ENCODE peak calls at places on chromosomes 16 and 17, in four cellular contexts. A is mesenchymal stem cell, B is cardiac fibroblast, P is NCI-H1092. S is an unnamed sample.

GRCh38 chr17:50177983-50178834 is 12.4 kb downstream of the SGCA start:
- DNase-seq in P (no peak), B (peak; percentile 99), A (peak; percentile 99), S (peak; percentile 86)

GRCh38 chr17:47694818-47695663 is 1.1 kb downstream of the TBKBP1 start:
- DNase-seq in B (peak; percentile 49), P (no peak), A (peak; percentile 65), S (no peak)

GRCh38 chr17:81142301-81143199 is 22.8 kb upstream of the PVALEF start:
- DNase-seq in A (peak; percentile 72), B (peak; percentile 79), P (peak; percentile 71), S (peak; percentile 87)

GRCh38 chr16:85447657-85448313 is 165.3 kb upstream of the GSE1 start:
- DNase-seq in B (no peak), P (no peak), A (no peak), S (no peak)

GRCh38 chr16:17273142-17273561 is 197.6 kb downstream of the XYLT1 start:
- DNase-seq in B (peak; percentile 85), P (no peak), A (no peak), S (no peak)

GRCh38 chr17:61436995-61437704 is 15.1 kb upstream of the TBX4 start:
- DNase-seq in P (no peak), A (no peak), B (no peak), S (no peak)

GRCh38 chr17:14068542-14069250 is 608 bp upstream of the COX10 start:
- DNase-seq in A (no peak), B (no peak), P (no peak), S (no peak)

GRCh38 chr17:65533855-65534457 is 27.5 kb downstream of the AXIN2 start:
- DNase-seq in B (no peak), P (no peak), A (no peak), S (no peak)

GRCh38 chr16:6558661-6559060 is 774.0 kb upstream of the RBFOX1 start:
- DNase-seq in P (no peak), B (no peak), A (no peak), S (no peak)

GRCh38 chr17:7183433-7184090 is 4.4 kb upstream of the ASGR1 start:
- DNase-seq in B (no peak), P (no peak), A (no peak), S (peak; percentile 16)

GRCh38 chr17:78307887-78308633 is 51.8 kb downstream of the SOCS3 start:
- DNase-seq in B (no peak), P (no peak), A (no peak), S (no peak)

GRCh38 chr16:87847785-87848675 is 21.3 kb downstream of the SLC7A5 start:
- DNase-seq in B (no peak), P (no peak), A (no peak), S (no peak)

GRCh38 chr16:11946433-11946832 is 4.6 kb upstream of the NPIPB2 start:
- DNase-seq in P (no peak), A (peak; percentile 5), B (peak; percentile 29), S (no peak)

GRCh38 chr17:82536220-82537201 is 17.0 kb downstream of the FOXK2 start:
- DNase-seq in A (peak; percentile 88), P (no peak), B (peak; percentile 89), S (no peak)

GRCh38 chr17:33990943-33991706 is 264.0 kb upstream of the CCL2 start:
- DNase-seq in B (no peak), P (no peak), A (no peak), S (no peak)

GRCh38 chr17:2954898-2955445 is 108.4 kb downstream of the OR1D5 start:
- DNase-seq in A (peak; percentile 94), P (no peak), B (peak; percentile 97), S (no peak)

GRCh38 chr17:75755990-75756389 is 9.0 kb downstream of the GALK1 start:
- DNase-seq in P (no peak), A (no peak), B (no peak), S (no peak)

GRCh38 chr17:44787271-44787940 is 28.6 kb downstream of the ADAM11 start:
- DNase-seq in P (no peak), A (no peak), B (no peak), S (no peak)

GRCh38 chr17:32936894-32937500 is 9.0 kb downstream of the TMEM98 start:
- DNase-seq in P (no peak), A (peak; percentile 52), B (peak; percentile 73), S (peak; percentile 66)

GRCh38 chr17:4790705-4791088 is 1.9 kb downstream of the GLTPD2 start:
- DNase-seq in A (no peak), B (no peak), P (no peak), S (no peak)

GRCh38 chr17:30021708-30022317 is 80.4 kb downstream of the EFCAB5 start:
- DNase-seq in P (no peak), B (peak; percentile 73), A (peak; percentile 61), S (peak; percentile 18)

GRCh38 chr17:45956090-45956489 is 43.0 kb upstream of the STH start:
- DNase-seq in B (no peak), P (no peak), A (no peak), S (no peak)

GRCh38 chr17:7703584-7704574 is 1.1 kb upstream of the EFNB3 start:
- DNase-seq in P (peak; percentile 61), A (peak; percentile 79), B (peak; percentile 33), S (peak; percentile 64)

GRCh38 chr16:81585785-81586184 is 141.2 kb downstream of the CMIP start:
- DNase-seq in A (peak; percentile 35), B (peak; percentile 8), P (no peak), S (no peak)

GRCh38 chr16:87608400-87608985 is 6.2 kb downstream of the JPH3 start:
- DNase-seq in P (no peak), B (peak; percentile 68), A (peak; percentile 67), S (no peak)

GRCh38 chr16:56600398-56600999 is 7.9 kb upstream of the MT2A start:
- DNase-seq in A (peak; percentile 59), B (peak; percentile 78), P (peak; percentile 26), S (peak; percentile 65)

GRCh38 chr17:7476474-7476873 is 3.0 kb downstream of the ZBTB4 start:
- DNase-seq in P (no peak), A (peak; percentile 55), B (peak; percentile 70), S (no peak)

S was measured in SHP77.